ENCODE peak calls at places on chromosomes 6 and 20, in four cellular contexts. U, R, D and Z are unnamed samples.

GRCh38 chr6:31651602-31652191 is 764 bp downstream of the BAG6 start:
- DNase-seq in U (peak), R (peak), D (peak), Z (no peak)

GRCh38 chr6:130617658-130618057 is 209.5 kb upstream of the SMLR1 start:
- DNase-seq in U (no peak), R (no peak), D (no peak), Z (no peak)

GRCh38 chr6:148599967-148600426 is 146.8 kb upstream of the UST start:
- DNase-seq in U (no peak), R (no peak), D (no peak), Z (no peak)

GRCh38 chr20:44247131-44247571 is at the start of gene GDAP1L1:
- DNase-seq in U (no peak), R (no peak), D (no peak), Z (no peak)

GRCh38 chr6:41191569-41191968 is 9.4 kb downstream of the TREML2 start:
- DNase-seq in U (no peak), R (no peak), D (peak), Z (peak)

GRCh38 chr6:44179072-44179536 is 20.5 kb downstream of the CAPN11 start:
- DNase-seq in U (peak), R (no peak), D (peak), Z (no peak)

GRCh38 chr20:33654680-33655161 is 7.4 kb upstream of the C20orf144 start:
- DNase-seq in U (no peak), R (no peak), D (no peak), Z (no peak)

GRCh38 chr6:157267654-157268053 is 55.7 kb downstream of the TMEM242 start:
- DNase-seq in U (no peak), R (no peak), D (no peak), Z (no peak)

GRCh38 chr6:25472314-25472713 is 179.7 kb upstream of the SCGN start:
- DNase-seq in U (no peak), R (no peak), D (peak), Z (no peak)

GRCh38 chr20:57091748-57092111 is 174.7 kb downstream of the BMP7 start:
- DNase-seq in U (no peak), R (no peak), D (no peak), Z (no peak)

GRCh38 chr6:161186173-161186769 is 87.6 kb downstream of the AGPAT4 start:
- DNase-seq in U (peak), R (peak), D (peak), Z (no peak)

GRCh38 chr20:952196-952795 is 36.2 kb upstream of the ANGPT4 start:
- DNase-seq in U (no peak), R (no peak), D (no peak), Z (no peak)

GRCh38 chr20:60242836-60243520 is 284.8 kb downstream of the CDH26 start:
- DNase-seq in U (peak), R (peak), D (no peak), Z (no peak)

GRCh38 chr6:138290563-138290962 is 72.3 kb upstream of the PBOV1 start:
- DNase-seq in U (no peak), R (no peak), D (no peak), Z (no peak)

GRCh38 chr6:38283734-38284362 is 355.9 kb downstream of the BTBD9 start:
- DNase-seq in U (peak), R (no peak), D (peak), Z (no peak)

GRCh38 chr6:142702501-142703460 is 242.2 kb downstream of the HIVEP2 start:
- DNase-seq in U (no peak), R (no peak), D (no peak), Z (no peak)

GRCh38 chr6:163415620-163416379 is 1.3 kb downstream of the QKI start:
- DNase-seq in U (no peak), R (peak), D (peak), Z (peak)

GRCh38 chr6:34663887-34664269 is 32.7 kb downstream of the ILRUN start:
- DNase-seq in U (no peak), R (no peak), D (no peak), Z (no peak)

GRCh38 chr20:49823152-49823847 is 10.7 kb downstream of the SLC9A8 start:
- DNase-seq in U (no peak), R (no peak), D (no peak), Z (no peak)

GRCh38 chr6:30013296-30013922 is 47.7 kb upstream of the POLR1H start:
- DNase-seq in U (no peak), R (no peak), D (peak), Z (no peak)

GRCh38 chr6:132198040-132198439 is 203.2 kb downstream of the MOXD1 start:
- DNase-seq in U (peak), R (peak), D (peak), Z (no peak)

GRCh38 chr6:5989141-5989723 is 17.5 kb downstream of the NRN1 start:
- DNase-seq in U (no peak), R (no peak), D (no peak), Z (no peak)

GRCh38 chr20:2914160-2914559 is 40.9 kb downstream of the PTPRA start:
- DNase-seq in U (no peak), R (no peak), D (peak), Z (no peak)

GRCh38 chr6:116393430-116393829 is 22.7 kb downstream of the DSE start:
- DNase-seq in U (no peak), R (no peak), D (no peak), Z (no peak)

GRCh38 chr6:70957284-70957617 is 391 bp upstream of the B3GAT2 start:
- DNase-seq in U (no peak), R (no peak), D (no peak), Z (no peak)

GRCh38 chr6:31158863-31159855 is 770 bp downstream of the TCF19 start:
- DNase-seq in U (no peak), R (peak), D (peak), Z (no peak)

GRCh38 chr20:41697861-41698559 is 79.8 kb upstream of the CHD6 start:
- DNase-seq in U (no peak), R (peak), D (peak), Z (no peak)

GRCh38 chr20:43438578-43439316 is 18.9 kb upstream of the SRSF6 start:
- DNase-seq in U (no peak), R (no peak), D (no peak), Z (no peak)

GRCh38 chr20:34536798-34537394 is 20.7 kb downstream of the DYNLRB1 start:
- DNase-seq in U (no peak), R (no peak), D (no peak), Z (no peak)

GRCh38 chr20:62186887-62187866 is 4.3 kb downstream of the MTG2 start:
- DNase-seq in U (no peak), R (peak), D (peak), Z (no peak)

GRCh38 chr6:36701401-36701991 is 3.9 kb downstream of the RAB44 start:
- DNase-seq in U (no peak), R (no peak), D (peak), Z (no peak)

GRCh38 chr20:11438412-11438811 is 479.3 kb upstream of the BTBD3 start:
- DNase-seq in U (no peak), R (no peak), D (no peak), Z (no peak)
- TF ChIP-seq CTCF in U (no peak), R (no peak), D (no peak), Z (no peak)

GRCh38 chr6:144214622-144215401 is 64.5 kb downstream of the STX11 start:
- DNase-seq in U (no peak), R (no peak), D (no peak), Z (no peak)
- TF ChIP-seq CTCF in U (no peak), R (no peak), D (no peak), Z (no peak)

GRCh38 chr6:159833556-159833955 is 33.5 kb downstream of the PNLDC1 start:
- DNase-seq in U (peak), R (no peak), D (peak), Z (no peak)
- TF ChIP-seq CTCF in U (peak), R (no peak), D (no peak), Z (no peak)

DNA sequence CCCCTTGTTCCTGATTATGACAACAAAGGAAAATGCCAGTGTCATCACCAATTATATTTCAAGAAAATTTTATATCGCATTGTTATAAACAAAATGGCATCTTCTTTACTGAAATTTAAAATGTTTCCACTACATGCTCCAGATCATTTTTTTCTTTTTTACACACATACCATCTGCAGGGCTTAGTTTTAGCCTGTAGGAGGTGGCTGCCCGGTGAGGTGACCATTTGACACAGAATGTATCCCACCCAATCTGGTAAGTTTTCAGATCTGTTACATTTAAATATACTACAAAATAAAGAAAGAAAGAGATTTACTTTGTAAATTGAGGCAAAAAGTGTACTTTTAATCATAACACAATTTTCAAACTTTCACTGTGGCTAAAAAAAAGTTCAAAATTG is 81.8 kb downstream of the COL12A1 start:
- DNase-seq in U (no peak), R (no peak), D (no peak), Z (no peak)
- TF ChIP-seq CTCF in U (no peak), R (no peak), D (no peak), Z (no peak)

GRCh38 chr6:123295672-123296071 is 299.6 kb downstream of the CLVS2 start:
- DNase-seq in U (no peak), R (no peak), D (no peak), Z (no peak)

DNA sequence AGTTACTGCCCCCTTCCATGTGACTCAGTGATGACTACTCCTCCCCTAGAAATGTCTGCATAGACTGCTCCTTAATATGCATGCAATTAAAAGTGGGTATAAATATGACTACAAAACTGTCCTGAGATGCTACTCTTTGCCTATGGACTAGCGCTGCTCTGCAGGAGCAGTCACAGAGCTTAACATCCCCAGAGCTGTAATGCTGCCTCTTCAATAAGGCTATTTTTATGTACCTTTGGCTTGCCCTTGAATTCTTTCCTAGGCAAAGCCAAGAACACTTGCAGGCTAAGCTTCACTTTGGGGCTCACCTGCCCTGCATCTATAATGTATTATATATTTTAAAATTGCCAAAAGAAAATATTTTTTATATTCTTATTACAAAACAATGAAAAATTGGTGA is 299.1 kb downstream of the CLVS2 start:
- DNase-seq in U (no peak), R (no peak), D (no peak), Z (no peak)
- TF ChIP-seq CTCF in U (no peak), R (no peak), D (no peak), Z (no peak)

GRCh38 chr6:701696-702479 is 8.9 kb upstream of the EXOC2 start:
- DNase-seq in U (no peak), R (no peak), D (no peak), Z (no peak)
- TF ChIP-seq CTCF in U (no peak), R (no peak), D (peak), Z (no peak)